ENCODE peak calls at places on chromosome 13, in six cellular contexts. I is activated naive CD4-positive, alpha-beta T cell treated with anti-CD3 and anti-CD28 coated beads, Interleukin-2, amount 50 U/mL, for 16 hours; P is NCI-H2081; F is dorsolateral prefrontal cortex; S is renal cortical epithelial cell; E is heart left ventricle. N is an unnamed sample.

GRCh38 chr13:25329706-25330105 is 28.3 kb downstream of the NUP58 start:
- DNase-seq in I (no peak), P (no peak), F (no peak), S (peak), E (no peak), N (no peak)

GRCh38 chr13:99231726-99232125 is 26.5 kb downstream of the GPR18 start:
- DNase-seq in I (no peak), P (no peak), F (no peak), S (no peak), E (no peak), N (no peak)

GRCh38 chr13:46963874-46964273 is 67.0 kb upstream of the HTR2A start:
- DNase-seq in I (no peak), P (peak), F (no peak), S (no peak), E (no peak), N (no peak)

GRCh38 chr13:112331675-112332074 is 44.5 kb upstream of the SPACA7 start:
- DNase-seq in I (no peak), P (no peak), F (no peak), S (no peak), E (no peak), N (no peak)

GRCh38 chr13:50197705-50198104 is 182.5 kb downstream of the KCNRG start:
- DNase-seq in I (no peak), P (no peak), F (no peak), S (no peak), E (no peak), N (no peak)

GRCh38 chr13:27353166-27353583 is 71.2 kb upstream of the GTF3A start:
- DNase-seq in I (peak), P (no peak), F (no peak), S (peak), E (no peak), N (no peak)

GRCh38 chr13:66402071-66402470 is 828.1 kb downstream of the PCDH9 start:
- DNase-seq in I (no peak), P (peak), F (no peak), S (no peak), E (no peak), N (no peak)

GRCh38 chr13:111899714-111900389 is 167.1 kb upstream of the SOX1 start:
- DNase-seq in I (no peak), P (no peak), F (peak), S (no peak), E (no peak), N (peak)

GRCh38 chr13:78881746-78882145 is 222.8 kb upstream of the OBI1 start:
- DNase-seq in I (no peak), P (peak), F (no peak), S (no peak), E (no peak), N (no peak)

GRCh38 chr13:49042476-49042875 is 66.8 kb downstream of the FNDC3A start:
- DNase-seq in I (no peak), P (no peak), F (no peak), S (peak), E (no peak), N (no peak)

GRCh38 chr13:110637747-110638146 is 22.4 kb downstream of the NAXD start:
- DNase-seq in I (no peak), P (peak), F (no peak), S (no peak), E (no peak), N (no peak)

GRCh38 chr13:41017153-41017552 is 2.0 kb downstream of the ELF1 start:
- DNase-seq in I (no peak), P (no peak), F (peak), S (peak), E (no peak), N (peak)

GRCh38 chr13:98279473-98280175 is 102.6 kb upstream of the RNF113B start:
- DNase-seq in I (no peak), P (peak), F (no peak), S (peak), E (no peak), N (no peak)

GRCh38 chr13:99417151-99417820 is 84.0 kb upstream of the TM9SF2 start:
- DNase-seq in I (no peak), P (no peak), F (peak), S (no peak), E (no peak), N (no peak)

GRCh38 chr13:81872581-81872980 is 1531.7 kb upstream of the SPRY2 start:
- DNase-seq in I (no peak), P (peak), F (no peak), S (peak), E (no peak), N (no peak)

GRCh38 chr13:93364166-93364565 is 137.6 kb downstream of the GPC6 start:
- DNase-seq in I (no peak), P (no peak), F (no peak), S (no peak), E (no peak), N (no peak)

GRCh38 chr13:71039440-71039839 is 827.6 kb downstream of the DACH1 start:
- DNase-seq in I (no peak), P (no peak), F (no peak), S (no peak), E (no peak), N (no peak)

N was measured in tibial artery.